ENCODE peak calls at places on chromosomes 5 and 9, in eight cellular contexts. A is CD4-positive, CD25-positive, alpha-beta regulatory T cell; B is stimulated activated CD4-positive, alpha-beta T cell treated with anti-CD3 and anti-CD28 coated beads, Interleukin-2, amount 100 ng/mL, for 48 hours; M is activated CD4-positive, CD25-positive, alpha-beta regulatory T cell treated with anti-CD3 and anti-CD28 coated beads, Interleukin-2, amount 50 U/mL, for 72 hours; N is HL-60; P is AG08396; Q is T-helper 2 cell; T is stimulated activated CD8-positive, alpha-beta memory T cell treated with anti-CD3 and anti-CD28 coated beads, Interleukin-2, amount 100 ng/mL, for 1 hour. K is an unnamed sample.

GRCh38 chr5:67015577-67016290 is 180.9 kb downstream of the CD180 start:
- DNase-seq in P (no peak), B (no peak), Q (no peak), T (no peak), N (no peak), M (no peak), A (no peak), K (no peak)

GRCh38 chr5:68459093-68459492 is 243.5 kb downstream of the PIK3R1 start:
- DNase-seq in P (no peak), T (no peak), A (no peak), B (no peak), N (no peak), M (no peak), Q (no peak), K (no peak)

GRCh38 chr5:179115845-179116524 is 55.8 kb downstream of the ZNF354C start:
- DNase-seq in Q (no peak), B (no peak), M (no peak), T (no peak), N (no peak), A (no peak), P (peak; percentile 5), K (no peak)

GRCh38 chr9:94156549-94157407 is 72.5 kb downstream of the PTPDC1 start:
- DNase-seq in A (no peak), N (no peak), M (no peak), P (no peak), T (no peak), B (no peak), Q (no peak), K (peak; percentile 92)

GRCh38 chr5:103041071-103041676 is 78.8 kb downstream of the GIN1 start:
- DNase-seq in P (peak; percentile 8), M (no peak), B (no peak), A (no peak), T (no peak), N (no peak), Q (no peak), K (no peak)

GRCh38 chr5:60287174-60287771 is 393.7 kb upstream of the PDE4D start:
- DNase-seq in B (no peak), T (no peak), P (peak; percentile 3), N (peak; percentile 51), M (no peak), A (no peak), Q (no peak), K (peak; percentile 49)

GRCh38 chr5:168162464-168162863 is 129.0 kb upstream of the WWC1 start:
- DNase-seq in M (no peak), P (no peak), B (no peak), N (no peak), Q (no peak), T (no peak), A (no peak), K (no peak)

GRCh38 chr5:179623906-179624741 is 653 bp upstream of the HNRNPH1 start:
- DNase-seq in B (no peak), M (peak; percentile 70), N (peak; percentile 64), A (peak; percentile 23), Q (peak; percentile 38), P (peak; percentile 89), T (no peak), K (peak; percentile 80)

GRCh38 chr5:148979104-148979723 is 83.6 kb downstream of the SH3TC2 start:
- DNase-seq in B (no peak), Q (no peak), M (no peak), A (no peak), P (no peak), T (no peak), N (no peak), K (peak; percentile 80)

GRCh38 chr9:126719677-126720435 is 85.0 kb upstream of the ZBTB43 start:
- DNase-seq in P (no peak), A (peak; percentile 80), B (peak; percentile 64), N (peak; percentile 74), M (peak; percentile 70), Q (peak; percentile 66), T (peak; percentile 81), K (peak; percentile 90)